ENCODE peak calls at places on chromosomes 13 and 19, in four cellular contexts. One of them, this sample, is unnamed.

GRCh38 chr13:101425156-101425471 is 8.8 kb upstream of the NALCN start:
- DNase-seq in HT1080: no peak
- DNase-seq in CD8-positive, alpha-beta memory T cell: no peak
- DNase-seq in endothelial cell of umbilical vein: no peak
- DNase-seq in this sample: no peak

GRCh38 chr19:31223805-31224534 is 125.3 kb downstream of the TSHZ3 start:
- DNase-seq in HT1080: peak; percentile 48
- DNase-seq in CD8-positive, alpha-beta memory T cell: no peak
- DNase-seq in endothelial cell of umbilical vein: no peak
- DNase-seq in this sample: no peak

GRCh38 chr19:45444318-45445041 is 20.8 kb upstream of the ERCC1 start:
- DNase-seq in HT1080: no peak
- DNase-seq in CD8-positive, alpha-beta memory T cell: peak; percentile 82
- DNase-seq in endothelial cell of umbilical vein: peak; percentile 78
- DNase-seq in this sample: peak; percentile 77

GRCh38 chr19:9877775-9878510 is 42.8 kb downstream of the PIN1 start:
- DNase-seq in HT1080: peak; percentile 62
- DNase-seq in CD8-positive, alpha-beta memory T cell: no peak
- DNase-seq in endothelial cell of umbilical vein: no peak
- DNase-seq in this sample: no peak

GRCh38 chr13:59483441-59484116 is 680.1 kb downstream of the DIAPH3 start:
- DNase-seq in HT1080: no peak
- DNase-seq in CD8-positive, alpha-beta memory T cell: no peak
- DNase-seq in endothelial cell of umbilical vein: peak; percentile 54
- DNase-seq in this sample: no peak

GRCh38 chr13:33066329-33066728 is 50.1 kb downstream of the KL start:
- DNase-seq in HT1080: no peak
- DNase-seq in CD8-positive, alpha-beta memory T cell: no peak
- DNase-seq in endothelial cell of umbilical vein: no peak
- DNase-seq in this sample: no peak

GRCh38 chr13:50006426-50007135 is 8.7 kb upstream of the KCNRG start:
- DNase-seq in HT1080: no peak
- DNase-seq in CD8-positive, alpha-beta memory T cell: no peak
- DNase-seq in endothelial cell of umbilical vein: peak; percentile 25
- DNase-seq in this sample: no peak

GRCh38 chr13:30142502-30143211 is 164.7 kb downstream of the KATNAL1 start:
- DNase-seq in HT1080: peak; percentile 95
- DNase-seq in CD8-positive, alpha-beta memory T cell: no peak
- DNase-seq in endothelial cell of umbilical vein: peak; percentile 80
- DNase-seq in this sample: no peak

GRCh38 chr19:51919606-51920005 is 7.7 kb upstream of the ZNF613 start:
- DNase-seq in HT1080: no peak
- DNase-seq in CD8-positive, alpha-beta memory T cell: no peak
- DNase-seq in endothelial cell of umbilical vein: no peak
- DNase-seq in this sample: no peak

GRCh38 chr13:39938591-39938990 is 283.1 kb downstream of the COG6 start:
- DNase-seq in HT1080: no peak
- DNase-seq in CD8-positive, alpha-beta memory T cell: no peak
- DNase-seq in endothelial cell of umbilical vein: no peak
- DNase-seq in this sample: no peak

GRCh38 chr13:94198666-94199065 is 280.8 kb downstream of the DCT start:
- DNase-seq in HT1080: peak; percentile 23
- DNase-seq in CD8-positive, alpha-beta memory T cell: no peak
- DNase-seq in endothelial cell of umbilical vein: no peak
- DNase-seq in this sample: no peak

GRCh38 chr13:74132768-74133656 is 1.2 kb downstream of the KLF12 start:
- DNase-seq in HT1080: peak; percentile 31
- DNase-seq in CD8-positive, alpha-beta memory T cell: peak; percentile 65
- DNase-seq in endothelial cell of umbilical vein: peak; percentile 50
- DNase-seq in this sample: peak; percentile 61

GRCh38 chr19:3178973-3179738 is 587 bp downstream of the S1PR4 start:
- DNase-seq in HT1080: no peak
- DNase-seq in CD8-positive, alpha-beta memory T cell: peak; percentile 23
- DNase-seq in endothelial cell of umbilical vein: no peak
- DNase-seq in this sample: no peak

GRCh38 chr13:59746291-59746962 is 417.3 kb downstream of the DIAPH3 start:
- DNase-seq in HT1080: no peak
- DNase-seq in CD8-positive, alpha-beta memory T cell: no peak
- DNase-seq in endothelial cell of umbilical vein: no peak
- DNase-seq in this sample: no peak

GRCh38 chr19:47512183-47512947 is 2.5 kb downstream of the NAPA start:
- DNase-seq in HT1080: no peak
- DNase-seq in CD8-positive, alpha-beta memory T cell: no peak
- DNase-seq in endothelial cell of umbilical vein: no peak
- DNase-seq in this sample: no peak

GRCh38 chr13:67227131-67227983 is 2.8 kb downstream of the PCDH9 start:
- DNase-seq in HT1080: no peak
- DNase-seq in CD8-positive, alpha-beta memory T cell: no peak
- DNase-seq in endothelial cell of umbilical vein: no peak
- DNase-seq in this sample: no peak

GRCh38 chr13:113969311-113969972 is 4.4 kb downstream of the C13orf46 start:
- DNase-seq in HT1080: no peak
- DNase-seq in CD8-positive, alpha-beta memory T cell: no peak
- DNase-seq in endothelial cell of umbilical vein: no peak
- DNase-seq in this sample: no peak

GRCh38 chr19:41565384-41565730 is 10.6 kb upstream of the CEACAM21 start:
- DNase-seq in HT1080: no peak
- DNase-seq in CD8-positive, alpha-beta memory T cell: no peak
- DNase-seq in endothelial cell of umbilical vein: no peak
- DNase-seq in this sample: no peak

GRCh38 chr13:62040078-62040477 is 624.4 kb upstream of the PCDH20 start:
- DNase-seq in HT1080: no peak
- DNase-seq in CD8-positive, alpha-beta memory T cell: no peak
- DNase-seq in endothelial cell of umbilical vein: no peak
- DNase-seq in this sample: no peak

GRCh38 chr19:55075366-55075998 is at the start of gene EPS8L1:
- DNase-seq in HT1080: no peak
- DNase-seq in CD8-positive, alpha-beta memory T cell: no peak
- DNase-seq in endothelial cell of umbilical vein: no peak
- DNase-seq in this sample: no peak

GRCh38 chr13:41004875-41005693 is 14.0 kb downstream of the ELF1 start:
- DNase-seq in HT1080: peak; percentile 31
- DNase-seq in CD8-positive, alpha-beta memory T cell: peak; percentile 67
- DNase-seq in endothelial cell of umbilical vein: peak; percentile 34
- DNase-seq in this sample: no peak

GRCh38 chr13:38980628-38981078 is 10.0 kb downstream of the STOML3 start:
- DNase-seq in HT1080: no peak
- DNase-seq in CD8-positive, alpha-beta memory T cell: no peak
- DNase-seq in endothelial cell of umbilical vein: no peak
- DNase-seq in this sample: no peak

GRCh38 chr19:51124729-51125128 is at the start of gene SIGLEC9:
- DNase-seq in HT1080: no peak
- DNase-seq in CD8-positive, alpha-beta memory T cell: peak; percentile 10
- DNase-seq in endothelial cell of umbilical vein: no peak
- DNase-seq in this sample: no peak

GRCh38 chr19:16328824-16329482 is 4.3 kb downstream of the KLF2 start:
- DNase-seq in HT1080: peak; percentile 64
- DNase-seq in CD8-positive, alpha-beta memory T cell: peak; percentile 80
- DNase-seq in endothelial cell of umbilical vein: peak; percentile 65
- DNase-seq in this sample: peak; percentile 85

GRCh38 chr13:41222259-41222852 is 28.0 kb upstream of the KBTBD7 start:
- DNase-seq in HT1080: peak; percentile 54
- DNase-seq in CD8-positive, alpha-beta memory T cell: peak; percentile 49
- DNase-seq in endothelial cell of umbilical vein: peak; percentile 72
- DNase-seq in this sample: no peak

GRCh38 chr19:32396046-32396652 is 9.4 kb upstream of the DPY19L3 start:
- DNase-seq in HT1080: no peak
- DNase-seq in CD8-positive, alpha-beta memory T cell: no peak
- DNase-seq in endothelial cell of umbilical vein: no peak
- DNase-seq in this sample: no peak

GRCh38 chr13:45584816-45585215 is 30.7 kb downstream of the ERICH6B start:
- DNase-seq in HT1080: peak; percentile 8
- DNase-seq in CD8-positive, alpha-beta memory T cell: no peak
- DNase-seq in endothelial cell of umbilical vein: no peak
- DNase-seq in this sample: no peak

GRCh38 chr13:103497404-103497803 is 431.2 kb upstream of the SLC10A2 start:
- DNase-seq in HT1080: no peak
- DNase-seq in CD8-positive, alpha-beta memory T cell: no peak
- DNase-seq in endothelial cell of umbilical vein: no peak
- DNase-seq in this sample: no peak

GRCh38 chr13:26485288-26485687 is 72.2 kb upstream of the WASF3 start:
- DNase-seq in HT1080: no peak
- DNase-seq in CD8-positive, alpha-beta memory T cell: no peak
- DNase-seq in endothelial cell of umbilical vein: no peak
- DNase-seq in this sample: no peak

GRCh38 chr19:1276620-1277007 is 1.3 kb downstream of the FAM174C start:
- DNase-seq in HT1080: no peak
- DNase-seq in CD8-positive, alpha-beta memory T cell: no peak
- DNase-seq in endothelial cell of umbilical vein: no peak
- DNase-seq in this sample: no peak

GRCh38 chr19:33403221-33403972 is 29.9 kb downstream of the CEBPG start:
- DNase-seq in HT1080: no peak
- DNase-seq in CD8-positive, alpha-beta memory T cell: no peak
- DNase-seq in endothelial cell of umbilical vein: no peak
- DNase-seq in this sample: no peak

GRCh38 chr13:21674271-21675009 is 3.6 kb downstream of the FGF9 start:
- DNase-seq in HT1080: no peak
- DNase-seq in CD8-positive, alpha-beta memory T cell: peak; percentile 27
- DNase-seq in endothelial cell of umbilical vein: no peak
- DNase-seq in this sample: peak; percentile 31

GRCh38 chr13:26558074-26558805 is 757 bp downstream of the WASF3 start:
- DNase-seq in HT1080: no peak
- DNase-seq in CD8-positive, alpha-beta memory T cell: no peak
- DNase-seq in endothelial cell of umbilical vein: peak; percentile 49
- DNase-seq in this sample: no peak

GRCh38 chr13:27408074-27408473 is 16.3 kb upstream of the GTF3A start:
- DNase-seq in HT1080: no peak
- DNase-seq in CD8-positive, alpha-beta memory T cell: no peak
- DNase-seq in endothelial cell of umbilical vein: no peak
- DNase-seq in this sample: no peak

This sample was measured in naive thymus-derived CD8-positive, alpha-beta T cell.